ENCODE peak calls at places on chromosome 1, in seven cellular contexts. One of them, this sample, is unnamed. For H3K4me1, the result is how much of the 10 kb centered on the place peaks cover.

GRCh38 chr1:24505816-24506215 is 3.2 kb downstream of the RCAN3 start:
- DNase-seq in neuronal stem cell: no peak
- DNase-seq in IMR-90: no peak
- DNase-seq in mesenchymal stem cell: no peak
- DNase-seq in mesendoderm: no peak
- DNase-seq in trophoblast cell: no peak
- DNase-seq in H1: no peak
- DNase-seq in this sample: no peak

GRCh38 chr1:209674957-209675566 is at the start of gene G0S2:
- DNase-seq in neuronal stem cell: peak
- DNase-seq in IMR-90: peak
- DNase-seq in mesenchymal stem cell: peak
- DNase-seq in mesendoderm: peak
- DNase-seq in trophoblast cell: peak
- DNase-seq in H1: peak
- DNase-seq in this sample: peak

GRCh38 chr1:209929751-209930150 is 8.3 kb upstream of the SYT14 start:
- DNase-seq in neuronal stem cell: no peak
- DNase-seq in IMR-90: no peak
- DNase-seq in mesenchymal stem cell: no peak
- DNase-seq in mesendoderm: no peak
- DNase-seq in trophoblast cell: no peak
- DNase-seq in H1: no peak
- DNase-seq in this sample: no peak

GRCh38 chr1:223248787-223249175 is 105.7 kb upstream of the TLR5 start:
- DNase-seq in neuronal stem cell: no peak
- DNase-seq in IMR-90: no peak
- DNase-seq in mesenchymal stem cell: no peak
- DNase-seq in mesendoderm: no peak
- DNase-seq in trophoblast cell: no peak
- DNase-seq in H1: peak
- DNase-seq in this sample: no peak

GRCh38 chr1:175043824-175044223 is 20.6 kb upstream of the MRPS14 start:
- DNase-seq in neuronal stem cell: peak
- DNase-seq in IMR-90: no peak
- DNase-seq in mesenchymal stem cell: no peak
- DNase-seq in mesendoderm: no peak
- DNase-seq in trophoblast cell: no peak
- DNase-seq in H1: no peak
- DNase-seq in this sample: no peak

GRCh38 chr1:172955161-172955821 is 95.5 kb downstream of the TNFSF18 start:
- DNase-seq in neuronal stem cell: no peak
- DNase-seq in IMR-90: peak
- DNase-seq in mesenchymal stem cell: peak
- DNase-seq in mesendoderm: no peak
- DNase-seq in trophoblast cell: peak
- DNase-seq in H1: no peak
- DNase-seq in this sample: no peak

GRCh38 chr1:184877992-184878391 is 96.3 kb downstream of the NIBAN1 start:
- DNase-seq in neuronal stem cell: no peak
- DNase-seq in IMR-90: no peak
- DNase-seq in mesenchymal stem cell: no peak
- DNase-seq in mesendoderm: no peak
- DNase-seq in trophoblast cell: no peak
- DNase-seq in H1: no peak
- DNase-seq in this sample: no peak

GRCh38 chr1:66930823-66931174 is 6.0 kb downstream of the MIER1 start:
- DNase-seq in neuronal stem cell: no peak
- DNase-seq in IMR-90: no peak
- DNase-seq in mesenchymal stem cell: no peak
- DNase-seq in mesendoderm: no peak
- DNase-seq in trophoblast cell: no peak
- DNase-seq in H1: no peak
- DNase-seq in this sample: no peak

GRCh38 chr1:102181341-102181740 is 184.6 kb upstream of the OLFM3 start:
- DNase-seq in neuronal stem cell: no peak
- DNase-seq in IMR-90: no peak
- DNase-seq in mesenchymal stem cell: no peak
- DNase-seq in mesendoderm: no peak
- DNase-seq in trophoblast cell: no peak
- DNase-seq in H1: no peak
- DNase-seq in this sample: no peak

DNA sequence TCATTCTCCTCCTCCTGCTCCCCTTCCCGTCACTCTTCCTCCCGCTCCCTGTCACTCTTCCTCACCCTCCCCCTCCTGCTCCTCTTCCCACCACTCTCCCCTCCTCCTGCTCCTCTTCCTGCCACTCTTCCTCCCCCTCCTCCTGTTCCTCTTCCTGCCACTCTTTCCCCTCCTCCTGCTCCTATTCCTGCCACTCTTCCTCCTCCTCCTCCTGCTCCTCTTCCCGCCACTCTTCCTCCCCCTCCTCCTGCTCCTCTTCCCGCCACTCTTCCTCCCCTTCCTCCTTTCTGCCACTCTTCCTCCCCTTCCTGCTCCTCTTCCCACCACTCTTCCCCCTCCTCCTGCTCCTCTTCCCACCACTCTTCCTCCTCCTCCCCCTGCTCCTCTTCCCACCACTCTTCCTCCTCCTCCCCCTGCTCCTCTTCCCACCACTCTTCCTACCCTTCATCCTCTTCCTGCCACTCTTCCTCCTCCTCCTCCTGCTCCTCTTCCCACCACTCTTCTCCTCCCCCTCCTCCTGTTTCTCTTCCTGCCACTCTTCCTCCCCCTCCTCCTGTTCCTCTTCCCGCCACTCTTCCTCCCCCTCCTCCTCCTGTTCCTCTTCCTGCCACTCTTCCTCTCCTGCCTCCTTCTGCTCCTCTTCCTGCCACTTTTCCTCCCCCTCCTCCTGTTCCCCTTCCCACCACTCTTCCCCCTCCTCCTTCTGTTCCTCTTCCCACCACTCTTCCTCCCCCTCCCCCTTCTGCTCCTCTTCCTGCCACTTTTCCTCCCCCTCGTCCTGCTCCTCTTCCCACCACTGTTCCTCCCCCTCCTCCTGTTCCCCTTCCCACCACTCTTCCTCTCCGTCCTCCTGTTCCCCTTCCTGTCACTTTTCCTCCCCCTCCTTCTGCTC is 28.7 kb upstream of the ARTN start:
- DNase-seq in neuronal stem cell: no peak
- DNase-seq in IMR-90: no peak
- DNase-seq in mesenchymal stem cell: no peak
- DNase-seq in mesendoderm: no peak
- DNase-seq in trophoblast cell: no peak
- DNase-seq in H1: no peak
- DNase-seq in this sample: no peak
- H3K23ac ChIP-seq in neuronal stem cell: no peak
- H3K23ac ChIP-seq in IMR-90: no peak
- H3K23ac ChIP-seq in mesenchymal stem cell: no peak
- H3K23ac ChIP-seq in mesendoderm: no peak
- H3K23ac ChIP-seq in trophoblast cell: no peak
- H3K23ac ChIP-seq in H1: no peak
- H3K23ac ChIP-seq in this sample: no peak

GRCh38 chr1:159851386-159851785 is 11.1 kb downstream of the VSIG8 start:
- DNase-seq in neuronal stem cell: no peak
- DNase-seq in IMR-90: no peak
- DNase-seq in mesenchymal stem cell: no peak
- DNase-seq in mesendoderm: no peak
- DNase-seq in trophoblast cell: no peak
- DNase-seq in H1: no peak
- DNase-seq in this sample: no peak

GRCh38 chr1:159848316-159848715 is 14.1 kb downstream of the VSIG8 start:
- DNase-seq in neuronal stem cell: no peak
- DNase-seq in IMR-90: no peak
- DNase-seq in mesenchymal stem cell: no peak
- DNase-seq in mesendoderm: no peak
- DNase-seq in trophoblast cell: no peak
- DNase-seq in H1: no peak
- DNase-seq in this sample: no peak

GRCh38 chr1:159853417-159853816 is 9.0 kb downstream of the VSIG8 start:
- DNase-seq in neuronal stem cell: no peak
- DNase-seq in IMR-90: peak
- DNase-seq in mesenchymal stem cell: no peak
- DNase-seq in mesendoderm: no peak
- DNase-seq in trophoblast cell: no peak
- DNase-seq in H1: no peak
- DNase-seq in this sample: no peak

GRCh38 chr1:159847231-159847630 is 15.2 kb downstream of the VSIG8 start:
- DNase-seq in neuronal stem cell: no peak
- DNase-seq in IMR-90: no peak
- DNase-seq in mesenchymal stem cell: no peak
- DNase-seq in mesendoderm: no peak
- DNase-seq in trophoblast cell: peak
- DNase-seq in H1: no peak
- DNase-seq in this sample: no peak

DNA sequence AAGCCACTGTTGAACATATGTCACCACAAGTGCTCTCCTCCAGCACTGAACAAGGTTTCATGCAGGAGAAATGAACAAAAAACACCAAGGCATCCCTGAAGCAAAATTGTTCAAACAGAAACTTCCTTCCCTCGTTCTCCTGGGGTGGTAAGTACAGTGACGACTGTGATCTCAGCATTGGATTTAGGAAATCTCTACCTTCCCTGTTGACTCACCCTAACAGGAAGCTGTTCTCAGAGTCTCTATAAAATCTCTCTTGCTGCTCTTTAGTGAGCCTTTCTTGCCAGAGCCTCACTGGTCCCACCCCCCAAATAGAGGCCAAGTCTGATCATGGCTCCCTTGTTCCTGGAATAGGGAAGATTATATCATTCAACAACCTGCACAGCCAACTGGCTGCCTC is 12.5 kb downstream of the VSIG8 start:
- DNase-seq in neuronal stem cell: no peak
- DNase-seq in IMR-90: peak
- DNase-seq in mesenchymal stem cell: peak
- DNase-seq in mesendoderm: no peak
- DNase-seq in trophoblast cell: peak
- DNase-seq in H1: no peak
- DNase-seq in this sample: no peak
- H3K9ac ChIP-seq in neuronal stem cell: no peak
- H3K9ac ChIP-seq in IMR-90: no peak
- H3K9ac ChIP-seq in mesenchymal stem cell: peak
- H3K9ac ChIP-seq in mesendoderm: no peak
- H3K9ac ChIP-seq in trophoblast cell: no peak
- H3K9ac ChIP-seq in H1: no peak
- H3K9ac ChIP-seq in this sample: no peak

DNA sequence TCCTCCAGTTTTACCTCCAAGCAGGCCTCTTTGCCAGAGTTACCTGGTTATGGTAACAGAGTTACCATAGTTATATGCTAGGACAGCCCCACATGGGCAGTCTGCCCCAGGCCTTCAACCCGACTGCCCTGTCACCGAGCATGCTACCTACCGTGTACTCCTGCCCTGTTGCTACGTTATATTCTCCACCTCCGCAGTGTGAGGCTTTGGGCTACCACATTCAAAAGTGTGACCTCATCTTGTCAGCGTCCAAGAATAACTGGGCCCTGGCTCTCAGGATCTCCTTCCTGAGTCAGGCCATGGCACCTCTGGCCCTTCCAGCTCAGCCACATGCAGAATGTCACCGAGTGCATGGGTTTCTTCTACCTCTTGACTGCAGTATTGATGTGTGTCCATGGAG is 8.9 kb downstream of the MAPKAPK2 start:
- DNase-seq in neuronal stem cell: no peak
- DNase-seq in IMR-90: peak
- DNase-seq in mesenchymal stem cell: peak
- DNase-seq in mesendoderm: no peak
- DNase-seq in trophoblast cell: no peak
- DNase-seq in H1: no peak
- DNase-seq in this sample: no peak
- H3K4me1 ChIP-seq in neuronal stem cell: under half
- H3K4me1 ChIP-seq in IMR-90: half or more
- H3K4me1 ChIP-seq in mesenchymal stem cell: half or more
- H3K4me1 ChIP-seq in mesendoderm: under half
- H3K4me1 ChIP-seq in trophoblast cell: under half
- H3K4me1 ChIP-seq in H1: under half
- H3K4me1 ChIP-seq in this sample: under half

DNA sequence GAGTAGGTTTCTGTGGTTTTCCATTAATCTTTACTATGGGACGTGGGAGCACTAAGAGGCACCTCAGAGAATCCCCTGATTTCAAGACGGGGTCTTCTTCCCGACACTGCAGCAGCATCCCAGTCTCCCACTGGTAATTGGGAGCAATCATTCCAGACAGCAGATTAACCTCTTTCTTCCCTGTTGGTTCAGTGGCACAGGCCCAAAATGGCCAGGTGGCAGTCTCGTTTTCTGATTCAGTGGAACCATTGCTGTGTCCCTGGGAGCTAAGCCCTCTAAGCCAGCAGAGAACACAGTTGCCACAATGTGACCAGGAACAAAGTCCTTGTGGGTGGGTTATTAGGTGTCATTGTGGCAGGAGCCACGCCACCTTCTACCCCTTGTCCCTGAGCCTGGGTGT is 342.1 kb downstream of the MATN1 start:
- DNase-seq in neuronal stem cell: no peak
- DNase-seq in IMR-90: no peak
- DNase-seq in mesenchymal stem cell: no peak
- DNase-seq in mesendoderm: no peak
- DNase-seq in trophoblast cell: no peak
- DNase-seq in H1: no peak
- DNase-seq in this sample: no peak
- H3K23ac ChIP-seq in neuronal stem cell: no peak
- H3K23ac ChIP-seq in IMR-90: no peak
- H3K23ac ChIP-seq in mesenchymal stem cell: no peak
- H3K23ac ChIP-seq in mesendoderm: no peak
- H3K23ac ChIP-seq in trophoblast cell: no peak
- H3K23ac ChIP-seq in H1: no peak
- H3K23ac ChIP-seq in this sample: no peak

GRCh38 chr1:117077267-117077666 is 17.1 kb downstream of the TTF2 start:
- DNase-seq in neuronal stem cell: no peak
- DNase-seq in IMR-90: peak
- DNase-seq in mesenchymal stem cell: peak
- DNase-seq in mesendoderm: no peak
- DNase-seq in trophoblast cell: peak
- DNase-seq in H1: no peak
- DNase-seq in this sample: no peak
- H3K9ac ChIP-seq in neuronal stem cell: no peak
- H3K9ac ChIP-seq in IMR-90: no peak
- H3K9ac ChIP-seq in mesenchymal stem cell: no peak
- H3K9ac ChIP-seq in mesendoderm: no peak
- H3K9ac ChIP-seq in trophoblast cell: no peak
- H3K9ac ChIP-seq in H1: no peak
- H3K9ac ChIP-seq in this sample: no peak